ENCODE peak calls at places on chromosomes 13 and 19, in eight cellular contexts. X is CD8-positive, alpha-beta T cell; S is neural progenitor cell; L is mucosa of descending colon; Q is effector memory CD4-positive, alpha-beta T cell; O is gastrocnemius medialis; J is spleen; T is suprapubic skin. B is an unnamed sample.

GRCh38 chr13:105513448-105513847 is 1022.0 kb downstream of the EFNB2 start:
- DNase-seq in X (no peak), S (peak; percentile 7), L (no peak), Q (no peak), O (no peak), J (no peak), T (no peak), B (no peak)

GRCh38 chr19:15195381-15195964 is 5.3 kb downstream of the NOTCH3 start:
- DNase-seq in X (no peak), S (peak; percentile 93), L (no peak), Q (no peak), O (no peak), J (no peak), T (no peak), B (peak; percentile 80)

GRCh38 chr19:19474950-19475781 is 40.2 kb downstream of the TSSK6 start:
- DNase-seq in X (no peak), S (peak; percentile 49), L (peak; percentile 47), Q (no peak), O (peak; percentile 40), J (peak; percentile 78), T (no peak), B (peak; percentile 38)

GRCh38 chr19:40219721-40220276 is 1.6 kb upstream of the TTC9B start:
- DNase-seq in X (no peak), S (no peak), L (no peak), Q (no peak), O (no peak), J (no peak), T (no peak), B (no peak)

GRCh38 chr19:34677386-34678084 is at the start of gene ZNF302:
- DNase-seq in X (peak; percentile 91), S (peak; percentile 99), L (peak; percentile 98), Q (peak; percentile 88), O (peak; percentile 96), J (peak; percentile 98), T (peak; percentile 98), B (peak; percentile 96)

GRCh38 chr19:28020631-28021315 is 1192.2 kb downstream of the UQCRFS1 start:
- DNase-seq in X (no peak), S (peak; percentile 7), L (no peak), Q (no peak), O (no peak), J (no peak), T (no peak), B (no peak)

GRCh38 chr13:48496796-48497195 is 36.1 kb downstream of the RCBTB2 start:
- DNase-seq in X (no peak), S (no peak), L (no peak), Q (no peak), O (no peak), J (no peak), T (no peak), B (no peak)

GRCh38 chr13:113122571-113123225 is at the start of gene F10:
- DNase-seq in X (no peak), S (peak; percentile 72), L (peak; percentile 79), Q (no peak), O (peak; percentile 23), J (peak; percentile 64), T (peak; percentile 80), B (no peak)

GRCh38 chr13:97600438-97601080 is 166.6 kb downstream of the RAP2A start:
- DNase-seq in X (no peak), S (no peak), L (no peak), Q (no peak), O (no peak), J (no peak), T (no peak), B (no peak)

GRCh38 chr19:6743071-6743470 is 3.6 kb downstream of the TRIP10 start:
- DNase-seq in X (no peak), S (peak; percentile 36), L (peak; percentile 48), Q (no peak), O (no peak), J (no peak), T (no peak), B (no peak)

GRCh38 chr13:109256866-109257760 is 529.3 kb downstream of the IRS2 start:
- DNase-seq in X (no peak), S (no peak), L (no peak), Q (no peak), O (peak; percentile 64), J (no peak), T (no peak), B (no peak)

GRCh38 chr13:108572782-108573211 is 56.6 kb upstream of the MYO16 start:
- DNase-seq in X (no peak), S (no peak), L (no peak), Q (no peak), O (no peak), J (no peak), T (no peak), B (no peak)

GRCh38 chr13:114152285-114152645 is 19.8 kb upstream of the RASA3 start:
- DNase-seq in X (no peak), S (no peak), L (peak; percentile 49), Q (no peak), O (no peak), J (no peak), T (no peak), B (no peak)

GRCh38 chr19:38273499-38273898 is 9.1 kb downstream of the SPINT2 start:
- DNase-seq in X (no peak), S (no peak), L (no peak), Q (no peak), O (no peak), J (no peak), T (no peak), B (no peak)

GRCh38 chr19:10226376-10227214 is 4.5 kb downstream of the S1PR2 start:
- DNase-seq in X (no peak), S (no peak), L (peak; percentile 82), Q (no peak), O (peak; percentile 70), J (no peak), T (peak; percentile 92), B (no peak)

GRCh38 chr13:35994131-35994966 is 136.8 kb downstream of the DCLK1 start:
- DNase-seq in X (no peak), S (no peak), L (no peak), Q (no peak), O (peak; percentile 68), J (no peak), T (no peak), B (no peak)

GRCh38 chr13:66855110-66855509 is 375.0 kb downstream of the PCDH9 start:
- DNase-seq in X (no peak), S (no peak), L (no peak), Q (no peak), O (no peak), J (no peak), T (no peak), B (no peak)

GRCh38 chr19:1855828-1856255 is 7.5 kb downstream of the KLF16 start:
- DNase-seq in X (no peak), S (no peak), L (no peak), Q (no peak), O (no peak), J (peak; percentile 87), T (no peak), B (no peak)
- H3K4me1 ChIP-seq in X (peaks cover 95% of the 10 kb centered on the region), S (peaks cover 69% of the 10 kb centered on the region), L (peaks cover 76% of the 10 kb centered on the region), Q (peaks cover 81% of the 10 kb centered on the region), O (peaks cover 26% of the 10 kb centered on the region), J (peaks cover 100% of the 10 kb centered on the region), T (peaks cover 95% of the 10 kb centered on the region), B (peaks cover 45% of the 10 kb centered on the region)

GRCh38 chr19:12932392-12933286 is 872 bp downstream of the FARSA start:
- DNase-seq in X (no peak), S (no peak), L (no peak), Q (no peak), O (no peak), J (no peak), T (no peak), B (no peak)

GRCh38 chr19:12924621-12925310 is 5.7 kb upstream of the SYCE2 start:
- DNase-seq in X (no peak), S (no peak), L (no peak), Q (no peak), O (no peak), J (no peak), T (no peak), B (no peak)

GRCh38 chr19:12935071-12935470 is 1.6 kb upstream of the FARSA start:
- DNase-seq in X (no peak), S (no peak), L (no peak), Q (no peak), O (no peak), J (no peak), T (no peak), B (no peak)

GRCh38 chr19:12933287-12934072 is at the start of gene FARSA:
- DNase-seq in X (peak; percentile 83), S (peak; percentile 94), L (peak; percentile 95), Q (peak; percentile 78), O (peak; percentile 94), J (peak; percentile 98), T (peak; percentile 97), B (peak; percentile 76)

GRCh38 chr19:12930002-12930645 is 3.4 kb downstream of the FARSA start:
- DNase-seq in X (no peak), S (no peak), L (no peak), Q (no peak), O (no peak), J (no peak), T (no peak), B (no peak)
- H3K36me3 ChIP-seq in X (peaks cover 25% of the 10 kb centered on the region), S (peaks cover 3% of the 10 kb centered on the region), L (no peaks in the 10 kb centered on the region), Q (peaks cover 43% of the 10 kb centered on the region), O (peaks cover 52% of the 10 kb centered on the region), J (peaks cover 55% of the 10 kb centered on the region), T (peaks cover 55% of the 10 kb centered on the region), B (peaks cover 63% of the 10 kb centered on the region)

GRCh38 chr13:99041788-99042187 is 63.9 kb upstream of the DOCK9 start:
- DNase-seq in X (no peak), S (no peak), L (no peak), Q (no peak), O (no peak), J (no peak), T (no peak), B (no peak)
- H3K4me1 ChIP-seq in X (peaks cover 54% of the 10 kb centered on the region), S (no peaks in the 10 kb centered on the region), L (peaks cover 8% of the 10 kb centered on the region), Q (peaks cover 60% of the 10 kb centered on the region), O (peaks cover 6% of the 10 kb centered on the region), J (peaks cover 19% of the 10 kb centered on the region), T (peaks cover 67% of the 10 kb centered on the region), B (peaks cover 16% of the 10 kb centered on the region)

DNA sequence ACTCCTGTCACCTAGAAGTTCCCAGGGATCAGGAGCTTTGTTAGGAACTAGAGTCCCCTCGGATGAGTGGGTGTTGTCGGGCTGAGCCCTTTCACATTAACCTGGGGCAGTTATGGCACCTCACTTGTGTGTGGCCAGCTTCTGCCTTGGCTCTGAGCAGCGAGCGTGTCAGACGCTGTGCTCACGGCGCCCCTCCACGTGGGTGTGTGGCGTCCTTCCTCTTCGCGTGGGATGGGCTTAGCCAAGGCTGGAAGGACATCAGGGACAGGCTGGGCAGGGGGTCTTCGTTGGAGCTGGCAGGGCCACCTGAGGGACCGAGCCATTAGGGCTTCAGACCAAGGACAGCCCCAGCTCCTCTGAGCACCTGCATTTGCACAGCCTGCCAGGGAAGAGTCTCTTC is 23.4 kb downstream of the DOT1L start:
- DNase-seq in X (no peak), S (no peak), L (no peak), Q (no peak), O (no peak), J (no peak), T (no peak), B (no peak)
- H3K36me3 ChIP-seq in X (peaks cover 7% of the 10 kb centered on the region), S (no peaks in the 10 kb centered on the region), L (no peaks in the 10 kb centered on the region), Q (peaks cover 44% of the 10 kb centered on the region), O (peaks cover 11% of the 10 kb centered on the region), J (peaks cover 29% of the 10 kb centered on the region), T (peaks cover 69% of the 10 kb centered on the region), B (peaks cover 67% of the 10 kb centered on the region)

DNA sequence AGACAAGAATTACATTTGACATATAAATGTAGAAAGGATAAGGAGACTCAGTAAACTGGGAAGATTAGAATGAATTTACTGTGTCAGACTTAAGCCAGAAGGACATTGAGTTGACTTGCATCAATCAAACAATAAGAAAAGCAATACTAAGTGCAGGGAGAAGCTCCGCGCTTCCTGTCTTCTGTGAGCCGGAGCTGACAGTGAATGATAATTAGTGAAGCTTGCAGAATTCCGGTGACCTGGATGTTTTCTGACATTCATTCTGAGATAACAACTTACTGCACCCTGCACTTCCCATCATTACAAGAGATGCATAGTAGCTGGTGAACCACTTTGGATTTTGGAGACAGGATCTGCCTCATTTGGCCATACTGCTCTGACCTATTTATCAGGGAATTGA is 469.2 kb upstream of the PCDH20 start:
- DNase-seq in X (no peak), S (no peak), L (no peak), Q (no peak), O (no peak), J (no peak), T (no peak), B (no peak)
- H3K4me1 ChIP-seq in X (no peaks in the 10 kb centered on the region), S (no peaks in the 10 kb centered on the region), L (no peaks in the 10 kb centered on the region), Q (no peaks in the 10 kb centered on the region), O (no peaks in the 10 kb centered on the region), J (no peaks in the 10 kb centered on the region), T (no peaks in the 10 kb centered on the region), B (no peaks in the 10 kb centered on the region)

B was measured in HAP-1.